ENCODE peak calls at places on chromosomes 11 and 22, in eight cellular contexts. E, Q, W, T, P, I, Z and H are unnamed samples.

GRCh38 chr22:42863349-42863911 is 6.4 kb upstream of the ARFGAP3 start:
- DNase-seq in P (no peak), W (no peak), I (no peak), Z (peak), E (no peak), T (peak), Q (no peak), H (no peak)

GRCh38 chr22:44192811-44193536 is 12.2 kb downstream of the PARVG start:
- DNase-seq in T (no peak), E (no peak), Q (no peak), I (no peak), Z (no peak), P (no peak), W (no peak), H (no peak)

GRCh38 chr22:23551385-23551784 is 28.7 kb downstream of the IGLL1 start:
- DNase-seq in Z (no peak), E (no peak), I (no peak), W (no peak), P (no peak), Q (no peak), T (no peak), H (no peak)

GRCh38 chr11:10413268-10413667 is 41.8 kb upstream of the AMPD3 start:
- DNase-seq in Z (peak), E (no peak), T (peak), Q (no peak), P (no peak), I (no peak), W (no peak), H (no peak)

GRCh38 chr11:120293038-120293800 is 31.9 kb upstream of the TLCD5 start:
- DNase-seq in T (no peak), Q (no peak), Z (no peak), E (no peak), W (no peak), P (no peak), I (no peak), H (no peak)

GRCh38 chr11:33885338-33886005 is 6.4 kb downstream of the LMO2 start:
- DNase-seq in T (peak), Z (no peak), E (no peak), Q (peak), P (no peak), I (no peak), W (no peak), H (no peak)

GRCh38 chr22:21624120-21624879 is 5.5 kb downstream of the YDJC start:
- DNase-seq in E (no peak), Q (peak), Z (no peak), T (no peak), I (no peak), P (peak), W (no peak), H (no peak)

GRCh38 chr11:27998552-27998951 is 109.4 kb downstream of the KIF18A start:
- DNase-seq in W (no peak), I (no peak), Z (no peak), Q (no peak), E (no peak), T (no peak), P (no peak), H (no peak)

GRCh38 chr11:43543313-43543712 is 137.2 kb upstream of the HSD17B12 start:
- DNase-seq in T (no peak), P (no peak), Q (no peak), Z (no peak), I (no peak), E (no peak), W (no peak), H (no peak)

GRCh38 chr11:120057595-120058581 is 80.0 kb downstream of the TRIM29 start:
- DNase-seq in I (peak), Q (no peak), W (no peak), Z (peak), T (no peak), E (no peak), P (peak), H (no peak)

GRCh38 chr11:8679006-8679405 is 3.5 kb downstream of the TRIM66 start:
- DNase-seq in Z (no peak), E (no peak), T (no peak), Q (no peak), P (no peak), W (no peak), I (no peak), H (no peak)

GRCh38 chr11:8671651-8672062 is 10.8 kb downstream of the TRIM66 start:
- DNase-seq in I (no peak), T (no peak), W (no peak), E (peak), Z (no peak), Q (no peak), P (no peak), H (no peak)

GRCh38 chr11:8674859-8675258 is 7.6 kb downstream of the TRIM66 start:
- DNase-seq in Q (no peak), W (no peak), E (no peak), T (no peak), P (no peak), I (no peak), Z (no peak), H (no peak)

GRCh38 chr11:8672346-8672745 is 10.1 kb downstream of the TRIM66 start:
- DNase-seq in E (no peak), P (no peak), T (no peak), Q (no peak), W (no peak), Z (no peak), I (no peak), H (no peak)

GRCh38 chr11:8676458-8676857 is 6.0 kb downstream of the TRIM66 start:
- DNase-seq in E (no peak), T (no peak), W (no peak), Q (no peak), I (no peak), P (no peak), Z (no peak), H (no peak)
- TF ChIP-seq POLR2AphosphoS5 in E (no peak), T (no peak), W (no peak), Q (no peak), I (no peak), P (no peak), Z (no peak), H (no peak)

DNA sequence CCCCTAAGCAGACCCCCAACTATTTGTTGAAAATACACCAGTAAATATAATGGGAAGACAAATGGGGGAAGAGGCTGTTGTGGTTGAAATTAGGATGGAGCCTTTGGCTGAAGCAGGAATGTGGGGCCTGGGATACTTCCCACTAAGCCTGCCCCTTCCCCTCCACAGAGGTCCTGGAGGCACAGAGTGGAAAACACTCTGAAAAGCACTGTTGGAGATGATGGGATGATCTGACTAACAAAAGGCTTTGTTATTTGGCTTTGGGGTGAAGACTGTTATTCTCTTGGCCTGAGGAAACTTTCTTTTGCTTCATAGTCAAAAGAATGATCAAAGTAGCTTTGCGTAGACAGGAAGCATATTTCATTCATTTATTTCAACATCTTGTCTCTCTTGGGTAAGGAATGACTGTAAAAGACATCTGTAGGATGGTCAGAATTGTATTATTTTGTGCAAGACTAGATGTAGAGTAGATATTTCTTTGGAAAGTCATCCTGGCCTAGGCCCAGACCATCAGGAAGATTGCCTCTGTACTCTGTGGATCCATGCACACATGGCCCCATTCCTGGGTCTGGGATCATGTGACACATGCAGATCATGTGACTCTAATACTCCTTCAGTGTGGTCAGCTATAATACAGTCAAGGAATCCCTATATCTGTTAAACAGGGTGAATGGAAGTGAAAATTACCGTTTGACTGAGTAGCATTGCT is 111.5 kb downstream of the SPON1 start:
- DNase-seq in Z (no peak), I (no peak), Q (no peak), T (no peak), P (peak), W (no peak), E (peak), H (no peak)
- TF ChIP-seq POLR2AphosphoS5 in Z (no peak), I (no peak), Q (no peak), T (no peak), P (no peak), W (no peak), E (peak), H (no peak)

GRCh38 chr22:32411829-32412592 is at the start of gene RTCB:
- DNase-seq in E (peak), P (peak), Z (peak), I (peak), T (peak), W (peak), Q (peak), H (peak)
- TF ChIP-seq POLR2AphosphoS5 in E (peak), P (peak), Z (peak), I (no peak), T (peak), W (peak), Q (peak), H (peak)

GRCh38 chr11:83766932-83767331 is 480.8 kb upstream of the CCDC90B start:
- DNase-seq in E (no peak), T (no peak), W (no peak), Q (no peak), P (no peak), Z (no peak), I (no peak), H (no peak)
- TF ChIP-seq POLR2AphosphoS5 in E (no peak), T (no peak), W (no peak), Q (no peak), P (no peak), Z (no peak), I (no peak), H (no peak)

GRCh38 chr22:31628362-31628761 is 33.7 kb downstream of the PISD start:
- DNase-seq in Q (no peak), W (no peak), T (no peak), I (no peak), E (no peak), Z (no peak), P (no peak), H (no peak)
- TF ChIP-seq POLR2AphosphoS5 in Q (no peak), W (no peak), T (no peak), I (no peak), E (no peak), Z (no peak), P (no peak), H (no peak)

DNA sequence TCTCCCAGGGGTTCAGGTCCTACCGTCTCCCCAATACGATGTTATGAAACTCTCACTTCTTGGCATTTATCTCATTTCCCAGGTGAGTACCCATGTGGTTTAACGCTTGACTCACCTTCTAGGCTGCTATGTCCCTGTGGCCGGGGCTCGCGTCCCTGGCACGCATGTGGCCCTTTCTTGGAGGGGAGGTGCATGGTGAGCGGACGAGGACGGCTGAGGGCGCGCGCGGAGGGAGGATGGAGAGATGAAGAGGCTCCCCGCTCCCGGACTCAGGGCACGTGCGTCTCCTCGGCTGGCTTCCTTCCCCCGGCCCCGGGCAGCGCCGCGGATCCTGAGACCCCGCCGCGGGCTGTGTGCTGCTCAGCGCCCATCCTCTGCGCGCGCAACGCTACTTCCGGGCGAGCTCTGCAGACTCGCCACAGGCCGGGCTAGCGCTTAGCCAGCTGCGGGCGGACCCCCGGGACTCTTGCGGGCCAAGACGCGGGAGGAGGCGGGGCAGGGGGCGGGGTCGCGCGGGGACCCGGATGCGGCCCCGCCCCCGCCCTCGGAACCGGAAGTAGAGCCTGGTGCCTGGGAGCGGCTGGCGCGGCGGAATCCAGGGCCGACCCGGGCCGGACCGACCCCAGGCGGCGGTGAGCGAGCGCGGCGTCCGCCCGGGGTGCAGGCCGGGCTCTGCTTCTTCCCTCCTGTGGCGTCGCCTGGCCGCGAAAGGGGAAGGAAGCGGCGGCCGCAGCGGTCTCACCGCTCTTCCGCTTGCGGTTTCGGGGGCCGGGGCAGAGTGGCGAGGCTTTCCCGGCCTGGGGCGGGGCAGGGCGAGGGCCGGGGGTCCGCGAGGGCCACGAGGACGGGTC is at the start of gene CTTN:
- DNase-seq in T (peak), I (peak), Z (peak), W (peak), Q (peak), P (peak), E (peak), H (peak)
- TF ChIP-seq POLR2AphosphoS5 in T (peak), I (peak), Z (peak), W (no peak), Q (peak), P (peak), E (peak), H (peak)

DNA sequence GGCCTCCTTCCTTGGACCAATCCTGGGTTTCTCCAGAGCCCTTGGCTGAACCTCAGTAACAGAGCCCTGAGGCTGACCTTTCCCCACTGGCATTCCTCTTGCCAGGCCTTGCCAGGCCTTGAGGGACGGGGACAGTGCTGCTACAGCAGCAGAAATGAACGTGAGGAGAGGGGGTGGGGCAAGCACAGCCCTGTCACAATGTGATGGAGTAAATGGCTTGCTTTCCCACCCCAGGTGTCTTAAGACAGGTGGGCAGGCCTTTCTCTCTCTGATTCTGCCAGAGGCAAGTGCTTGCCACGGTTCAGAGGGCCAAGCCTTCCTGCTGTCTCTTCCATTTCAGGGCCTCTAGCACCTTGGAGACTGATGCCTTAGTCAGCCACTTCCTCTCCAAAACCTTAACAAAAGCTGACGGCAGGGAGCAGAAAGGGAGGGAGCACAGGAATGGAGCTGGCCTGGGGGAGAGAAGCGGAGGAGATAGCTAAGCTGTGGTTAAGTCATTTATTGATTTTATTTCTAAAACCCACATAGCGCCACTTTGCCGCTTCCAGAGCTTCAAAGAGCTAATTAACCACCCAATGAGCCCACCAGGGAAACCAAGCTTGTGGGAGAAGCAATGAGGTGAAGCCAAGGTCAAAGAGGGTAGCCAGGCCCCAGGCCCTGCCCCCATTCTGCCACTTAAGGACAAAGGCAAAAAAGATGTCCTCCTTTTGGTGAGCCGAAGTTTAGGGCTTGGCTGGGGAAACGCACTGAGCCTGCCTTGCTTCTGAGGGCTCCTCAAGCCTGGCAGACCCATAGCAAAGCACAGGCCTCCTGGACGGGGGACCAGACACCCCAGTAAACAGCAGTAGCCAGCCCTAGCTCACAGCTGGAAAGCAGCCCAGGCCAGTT is 3.4 kb upstream of the PYGM start:
- DNase-seq in Z (no peak), W (no peak), Q (peak), E (peak), P (peak), I (no peak), T (no peak), H (peak)
- TF ChIP-seq POLR2AphosphoS5 in Z (no peak), W (peak), Q (peak), E (peak), P (peak), I (peak), T (peak), H (no peak)

GRCh38 chr11:93543292-93543977 is at the start of gene SMCO4:
- DNase-seq in I (peak), Z (peak), T (peak), E (peak), W (peak), P (peak), Q (peak), H (peak)
- TF ChIP-seq POLR2AphosphoS5 in I (peak), Z (peak), T (no peak), E (peak), W (no peak), P (peak), Q (no peak), H (peak)